ENCODE peak calls at places on chromosomes 4 and X, in ten cellular contexts. H is A549; J is amniotic stem cell; G is HCT116; X is stimulated activated CD8-positive, alpha-beta memory T cell treated with anti-CD3 and anti-CD28 coated beads, Interleukin-4, amount 100 ng/mL, for 4 hours; U is HTR-8/SVneo; P is brain microvascular endothelial cell; N is amygdala; L is astrocyte; F is HS-5. D is an unnamed sample.

GRCh38 chr4:104138154-104138553 is 356.5 kb downstream of the CXXC4 start:
- DNase-seq in H (no peak), J (no peak), G (no peak), X (no peak), U (no peak), P (no peak), N (no peak), L (no peak), F (no peak), D (no peak)

GRCh38 chrX:10160221-10160620 is 3.4 kb downstream of the CLCN4 start:
- DNase-seq in H (no peak), J (no peak), G (no peak), X (no peak), U (no peak), P (no peak), N (no peak), L (no peak), F (no peak), D (no peak)

GRCh38 chr4:100450449-100450848 is 67.4 kb downstream of the EMCN start:
- DNase-seq in H (no peak), J (no peak), G (no peak), X (no peak), U (no peak), P (no peak), N (no peak), L (peak), F (peak), D (no peak)

GRCh38 chrX:153703036-153703370 is 15.3 kb downstream of the SLC6A8 start:
- DNase-seq in H (no peak), J (no peak), G (no peak), X (no peak), U (no peak), P (no peak), N (no peak), L (peak), F (no peak), D (no peak)

GRCh38 chrX:108165349-108166111 is 74.0 kb downstream of the ATG4A start:
- DNase-seq in H (peak), J (no peak), G (peak), X (no peak), U (peak), P (peak), N (peak), L (peak), F (no peak), D (no peak)

GRCh38 chr4:150280081-150280950 is 202.1 kb downstream of the DCLK2 start:
- DNase-seq in H (no peak), J (peak), G (no peak), X (no peak), U (peak), P (peak), N (peak), L (peak), F (peak), D (no peak)

GRCh38 chr4:188196134-188196735 is 57.0 kb downstream of the TRIML1 start:
- DNase-seq in H (no peak), J (no peak), G (no peak), X (no peak), U (no peak), P (no peak), N (no peak), L (no peak), F (no peak), D (no peak)

GRCh38 chrX:63656871-63657580 is 128.0 kb downstream of the ARHGEF9 start:
- DNase-seq in H (no peak), J (peak), G (no peak), X (no peak), U (no peak), P (peak), N (no peak), L (peak), F (peak), D (no peak)

GRCh38 chr4:53558981-53559620 is 32.2 kb downstream of the LNX1 start:
- DNase-seq in H (no peak), J (no peak), G (no peak), X (no peak), U (no peak), P (no peak), N (no peak), L (peak), F (no peak), D (no peak)

GRCh38 chr4:143085224-143085623 is 99.5 kb upstream of the USP38 start:
- DNase-seq in H (peak), J (peak), G (no peak), X (no peak), U (peak), P (no peak), N (no peak), L (no peak), F (no peak), D (no peak)

GRCh38 chr4:147071341-147071740 is 125.7 kb upstream of the TTC29 start:
- DNase-seq in H (no peak), J (no peak), G (no peak), X (no peak), U (no peak), P (no peak), N (no peak), L (no peak), F (no peak), D (no peak)

GRCh38 chr4:163166041-163166579 is 580 bp downstream of the NAF1 start:
- DNase-seq in H (peak), J (no peak), G (no peak), X (peak), U (peak), P (peak), N (peak), L (peak), F (no peak), D (peak)

GRCh38 chr4:89316187-89316586 is 8.6 kb upstream of the GPRIN3 start:
- DNase-seq in H (no peak), J (no peak), G (no peak), X (no peak), U (no peak), P (no peak), N (no peak), L (no peak), F (no peak), D (no peak)

GRCh38 chr4:150849016-150849415 is 166.1 kb downstream of the LRBA start:
- DNase-seq in H (no peak), J (no peak), G (no peak), X (no peak), U (no peak), P (no peak), N (no peak), L (peak), F (no peak), D (no peak)

GRCh38 chr4:112885897-112886296 is 163.6 kb upstream of the ANK2 start:
- DNase-seq in H (no peak), J (no peak), G (no peak), X (no peak), U (no peak), P (no peak), N (no peak), L (no peak), F (no peak), D (no peak)

GRCh38 chr4:56656346-56656643 is 24.8 kb downstream of the HOPX start:
- DNase-seq in H (no peak), J (no peak), G (no peak), X (no peak), U (no peak), P (no peak), N (no peak), L (no peak), F (no peak), D (peak)

GRCh38 chr4:46844325-46844917 is 64.6 kb downstream of the COX7B2 start:
- DNase-seq in H (peak), J (peak), G (peak), X (no peak), U (peak), P (peak), N (peak), L (peak), F (peak), D (peak)

GRCh38 chrX:123860983-123861382 is 1.1 kb downstream of the XIAP start:
- DNase-seq in H (no peak), J (no peak), G (no peak), X (no peak), U (no peak), P (peak), N (no peak), L (no peak), F (no peak), D (no peak)

GRCh38 chr4:1004071-1004418 is 7.4 kb upstream of the FGFRL1 start:
- DNase-seq in H (no peak), J (no peak), G (no peak), X (no peak), U (no peak), P (no peak), N (no peak), L (no peak), F (no peak), D (no peak)

GRCh38 chr4:38091636-38092035 is 131.4 kb downstream of the PTTG2 start:
- DNase-seq in H (no peak), J (no peak), G (no peak), X (no peak), U (no peak), P (no peak), N (no peak), L (peak), F (no peak), D (no peak)

GRCh38 chr4:42151568-42152506 is 618 bp downstream of the BEND4 start:
- DNase-seq in H (no peak), J (no peak), G (no peak), X (peak), U (peak), P (no peak), N (peak), L (no peak), F (no peak), D (peak)

GRCh38 chrX:27254663-27255062 is 208.5 kb downstream of the PPP4R3C start:
- DNase-seq in H (no peak), J (no peak), G (no peak), X (no peak), U (no peak), P (no peak), N (no peak), L (no peak), F (no peak), D (no peak)

GRCh38 chrX:136880003-136880451 is 498 bp downstream of the RBMX start:
- DNase-seq in H (peak), J (no peak), G (no peak), X (peak), U (no peak), P (no peak), N (no peak), L (no peak), F (no peak), D (no peak)

GRCh38 chrX:19906293-19906692 is 18.9 kb upstream of the SH3KBP1 start:
- DNase-seq in H (peak), J (no peak), G (no peak), X (no peak), U (no peak), P (no peak), N (no peak), L (no peak), F (no peak), D (no peak)

GRCh38 chr4:110508827-110509446 is 33.0 kb downstream of the ENPEP start:
- DNase-seq in H (peak), J (no peak), G (no peak), X (no peak), U (peak), P (no peak), N (no peak), L (no peak), F (no peak), D (no peak)

GRCh38 chrX:39335447-39336235 is 534.4 kb downstream of the MID1IP1 start:
- DNase-seq in H (no peak), J (no peak), G (no peak), X (no peak), U (no peak), P (no peak), N (no peak), L (no peak), F (no peak), D (no peak)

GRCh38 chr4:3852309-3852708 is 86.1 kb downstream of the ADRA2C start:
- DNase-seq in H (no peak), J (no peak), G (no peak), X (no peak), U (no peak), P (no peak), N (no peak), L (no peak), F (no peak), D (no peak)

GRCh38 chrX:136679581-136679980 is 31.6 kb downstream of the CD40LG start:
- DNase-seq in H (no peak), J (no peak), G (no peak), X (no peak), U (no peak), P (no peak), N (no peak), L (no peak), F (no peak), D (no peak)

GRCh38 chr4:158750379-158750778 is 18.4 kb upstream of the FNIP2 start:
- DNase-seq in H (no peak), J (peak), G (no peak), X (no peak), U (no peak), P (peak), N (no peak), L (peak), F (no peak), D (no peak)

GRCh38 chr4:76197971-76198410 is 15.6 kb downstream of the SCARB2 start:
- DNase-seq in H (no peak), J (peak), G (no peak), X (no peak), U (no peak), P (peak), N (peak), L (peak), F (no peak), D (no peak)

GRCh38 chr4:82201303-82201702 is 172.5 kb downstream of the HNRNPD start:
- DNase-seq in H (no peak), J (no peak), G (no peak), X (no peak), U (no peak), P (peak), N (no peak), L (peak), F (no peak), D (no peak)

GRCh38 chrX:141375011-141375730 is 132.9 kb upstream of the SPANXC start:
- DNase-seq in H (no peak), J (no peak), G (no peak), X (no peak), U (no peak), P (no peak), N (no peak), L (no peak), F (no peak), D (no peak)

GRCh38 chrX:149720021-149720689 is 8.3 kb downstream of the MAGEA11 start:
- DNase-seq in H (no peak), J (no peak), G (no peak), X (no peak), U (no peak), P (no peak), N (no peak), L (peak), F (no peak), D (no peak)

GRCh38 chr4:101417046-101417445 is 69.7 kb upstream of the PPP3CA start:
- DNase-seq in H (no peak), J (no peak), G (no peak), X (no peak), U (no peak), P (no peak), N (no peak), L (no peak), F (no peak), D (no peak)

GRCh38 chr4:6404611-6405416 is 67.6 kb downstream of the PPP2R2C start:
- DNase-seq in H (no peak), J (no peak), G (no peak), X (no peak), U (no peak), P (no peak), N (no peak), L (no peak), F (no peak), D (no peak)

GRCh38 chrX:110257889-110258288 is 60.0 kb downstream of the AMMECR1 start:
- DNase-seq in H (no peak), J (no peak), G (no peak), X (no peak), U (no peak), P (no peak), N (no peak), L (no peak), F (no peak), D (no peak)

D was measured in stimulated activated effector memory CD8-positive, alpha-beta T cell treated with anti-CD3 and anti-CD28 coated beads, Interleukin-12 subunit alpha, Interleukin-12 subunit beta, amount 100 ng/mL, for 72 hours.